ENCODE peak calls at places on chromosomes 16 and 17, in ten cellular contexts. V, E, U, Q, C, W, S, M, X and O are unnamed samples.

GRCh38 chr16:48158296-48158695 is 2.5 kb upstream of the ABCC12 start:
- DNase-seq in V (no peak), M (no peak), X (peak; percentile 17), W (no peak), E (peak; percentile 28), U (no peak), Q (peak; percentile 54), C (no peak), S (no peak), O (no peak)

GRCh38 chr17:10620823-10621222 is 36.3 kb downstream of the MYH3 start:
- DNase-seq in E (no peak), X (no peak), U (peak; percentile 29), V (no peak), W (no peak), M (no peak), Q (no peak), C (peak; percentile 25), S (no peak), O (no peak)

GRCh38 chr17:13420294-13421277 is 181.1 kb downstream of the HS3ST3A1 start:
- DNase-seq in E (no peak), S (no peak), U (no peak), C (no peak), M (peak; percentile 49), W (no peak), Q (no peak), V (no peak), X (no peak), O (no peak)

GRCh38 chr16:60681014-60681413 is 1355.2 kb downstream of the CDH8 start:
- DNase-seq in S (no peak), U (no peak), E (no peak), W (no peak), X (no peak), Q (no peak), C (no peak), V (peak; percentile 19), M (no peak), O (no peak)

GRCh38 chr17:31824771-31825360 is 34.2 kb downstream of the COPRS start:
- DNase-seq in Q (no peak), S (no peak), V (no peak), W (no peak), U (no peak), C (no peak), M (no peak), X (no peak), E (no peak), O (no peak)

GRCh38 chr17:9900019-9900594 is 5.0 kb downstream of the RCVRN start:
- DNase-seq in W (no peak), U (no peak), S (no peak), E (no peak), M (no peak), C (no peak), X (no peak), V (no peak), Q (no peak), O (no peak)

GRCh38 chr16:5019775-5020174 is 14.0 kb downstream of the NAGPA start:
- DNase-seq in U (no peak), Q (no peak), V (no peak), C (no peak), W (no peak), E (no peak), X (no peak), M (no peak), S (no peak), O (no peak)

GRCh38 chr16:65176603-65177002 is 54.7 kb upstream of the CDH11 start:
- DNase-seq in X (no peak), C (no peak), V (no peak), M (peak; percentile 50), E (no peak), U (no peak), W (no peak), S (no peak), Q (no peak), O (no peak)

GRCh38 chr16:31382485-31383161 is 10.5 kb upstream of the ITGAD start:
- DNase-seq in E (peak; percentile 68), V (peak; percentile 7), C (peak; percentile 72), U (peak; percentile 51), W (peak; percentile 92), M (no peak), S (no peak), X (peak; percentile 51), Q (peak; percentile 80), O (no peak)

GRCh38 chr17:74201250-74201649 is 2.2 kb upstream of the RPL38 start:
- DNase-seq in V (peak; percentile 100), X (no peak), M (no peak), E (no peak), U (no peak), S (no peak), Q (no peak), W (no peak), C (no peak), O (no peak)

GRCh38 chr16:9977333-9977897 is 204.8 kb downstream of the GRIN2A start:
- DNase-seq in U (no peak), M (no peak), E (no peak), Q (no peak), C (no peak), X (no peak), V (no peak), W (no peak), S (no peak), O (no peak)

GRCh38 chr17:7239091-7240027 is at the start of gene PHF23:
- DNase-seq in E (peak; percentile 92), S (peak; percentile 99), X (peak; percentile 96), W (peak; percentile 99), V (peak; percentile 90), Q (peak; percentile 99), C (peak; percentile 100), U (peak; percentile 99), M (peak; percentile 99), O (peak; percentile 99)